ENCODE peak calls at places on chromosome 18, in ten cellular contexts. One of them, this sample, is unnamed.

GRCh38 chr18:2853173-2853925 is 6.5 kb downstream of the EMILIN2 start:
- DNase-seq in upper lobe of right lung: no peak
- DNase-seq in cardiac fibroblast: no peak
- DNase-seq in adipocyte: no peak
- DNase-seq in SK-N-MC: no peak
- DNase-seq in lower leg skin: no peak
- DNase-seq in neuronal stem cell: no peak
- DNase-seq in fibroblast of pulmonary artery: no peak
- DNase-seq in brain microvascular endothelial cell: no peak
- DNase-seq in left lung: no peak
- DNase-seq in this sample: no peak

GRCh38 chr18:54958711-54959625 is at the start of gene CCDC68:
- DNase-seq in neuronal stem cell: peak
- DNase-seq in SK-N-MC: no peak
- DNase-seq in upper lobe of right lung: peak
- DNase-seq in left lung: peak
- DNase-seq in brain microvascular endothelial cell: no peak
- DNase-seq in fibroblast of pulmonary artery: peak
- DNase-seq in lower leg skin: no peak
- DNase-seq in cardiac fibroblast: peak
- DNase-seq in adipocyte: no peak
- DNase-seq in this sample: no peak

GRCh38 chr18:9232977-9233376 is 96.4 kb downstream of the ANKRD12 start:
- DNase-seq in cardiac fibroblast: no peak
- DNase-seq in adipocyte: no peak
- DNase-seq in left lung: peak
- DNase-seq in brain microvascular endothelial cell: no peak
- DNase-seq in upper lobe of right lung: no peak
- DNase-seq in fibroblast of pulmonary artery: no peak
- DNase-seq in lower leg skin: no peak
- DNase-seq in neuronal stem cell: no peak
- DNase-seq in SK-N-MC: no peak
- DNase-seq in this sample: no peak

GRCh38 chr18:70454705-70455322 is 166.0 kb downstream of the SOCS6 start:
- DNase-seq in adipocyte: peak
- DNase-seq in left lung: no peak
- DNase-seq in neuronal stem cell: peak
- DNase-seq in upper lobe of right lung: no peak
- DNase-seq in SK-N-MC: peak
- DNase-seq in lower leg skin: peak
- DNase-seq in fibroblast of pulmonary artery: peak
- DNase-seq in cardiac fibroblast: peak
- DNase-seq in brain microvascular endothelial cell: peak
- DNase-seq in this sample: peak

GRCh38 chr18:3466051-3466450 is 16.1 kb downstream of the TGIF1 start:
- DNase-seq in adipocyte: peak
- DNase-seq in left lung: no peak
- DNase-seq in neuronal stem cell: no peak
- DNase-seq in fibroblast of pulmonary artery: peak
- DNase-seq in brain microvascular endothelial cell: peak
- DNase-seq in upper lobe of right lung: no peak
- DNase-seq in SK-N-MC: no peak
- DNase-seq in cardiac fibroblast: peak
- DNase-seq in lower leg skin: peak
- DNase-seq in this sample: no peak

GRCh38 chr18:25827961-25828561 is 262.4 kb downstream of the SS18 start:
- DNase-seq in adipocyte: peak
- DNase-seq in lower leg skin: no peak
- DNase-seq in left lung: no peak
- DNase-seq in SK-N-MC: no peak
- DNase-seq in upper lobe of right lung: no peak
- DNase-seq in fibroblast of pulmonary artery: peak
- DNase-seq in neuronal stem cell: no peak
- DNase-seq in cardiac fibroblast: no peak
- DNase-seq in brain microvascular endothelial cell: peak
- DNase-seq in this sample: no peak

GRCh38 chr18:2823966-2824365 is 22.8 kb upstream of the EMILIN2 start:
- DNase-seq in lower leg skin: no peak
- DNase-seq in fibroblast of pulmonary artery: no peak
- DNase-seq in neuronal stem cell: no peak
- DNase-seq in cardiac fibroblast: no peak
- DNase-seq in left lung: no peak
- DNase-seq in brain microvascular endothelial cell: no peak
- DNase-seq in SK-N-MC: no peak
- DNase-seq in upper lobe of right lung: no peak
- DNase-seq in adipocyte: no peak
- DNase-seq in this sample: no peak

GRCh38 chr18:39453356-39453755 is 1887.8 kb upstream of the CELF4 start:
- DNase-seq in lower leg skin: no peak
- DNase-seq in fibroblast of pulmonary artery: peak
- DNase-seq in left lung: no peak
- DNase-seq in neuronal stem cell: no peak
- DNase-seq in cardiac fibroblast: no peak
- DNase-seq in brain microvascular endothelial cell: no peak
- DNase-seq in SK-N-MC: no peak
- DNase-seq in upper lobe of right lung: no peak
- DNase-seq in adipocyte: no peak
- DNase-seq in this sample: no peak

GRCh38 chr18:74630804-74631203 is 33.1 kb downstream of the ZNF407 start:
- DNase-seq in upper lobe of right lung: no peak
- DNase-seq in neuronal stem cell: no peak
- DNase-seq in adipocyte: no peak
- DNase-seq in brain microvascular endothelial cell: no peak
- DNase-seq in lower leg skin: no peak
- DNase-seq in cardiac fibroblast: no peak
- DNase-seq in SK-N-MC: no peak
- DNase-seq in fibroblast of pulmonary artery: no peak
- DNase-seq in left lung: no peak
- DNase-seq in this sample: no peak

GRCh38 chr18:74632088-74632679 is 34.5 kb downstream of the ZNF407 start:
- DNase-seq in lower leg skin: no peak
- DNase-seq in fibroblast of pulmonary artery: no peak
- DNase-seq in upper lobe of right lung: no peak
- DNase-seq in cardiac fibroblast: no peak
- DNase-seq in brain microvascular endothelial cell: no peak
- DNase-seq in adipocyte: no peak
- DNase-seq in neuronal stem cell: no peak
- DNase-seq in left lung: peak
- DNase-seq in SK-N-MC: no peak
- DNase-seq in this sample: no peak

GRCh38 chr18:74633652-74634352 is 36.1 kb downstream of the ZNF407 start:
- DNase-seq in cardiac fibroblast: no peak
- DNase-seq in SK-N-MC: no peak
- DNase-seq in upper lobe of right lung: no peak
- DNase-seq in adipocyte: no peak
- DNase-seq in fibroblast of pulmonary artery: no peak
- DNase-seq in brain microvascular endothelial cell: no peak
- DNase-seq in lower leg skin: no peak
- DNase-seq in left lung: no peak
- DNase-seq in neuronal stem cell: no peak
- DNase-seq in this sample: no peak

GRCh38 chr18:74632856-74633255 is 35.2 kb downstream of the ZNF407 start:
- DNase-seq in brain microvascular endothelial cell: no peak
- DNase-seq in upper lobe of right lung: no peak
- DNase-seq in neuronal stem cell: no peak
- DNase-seq in left lung: no peak
- DNase-seq in adipocyte: no peak
- DNase-seq in fibroblast of pulmonary artery: no peak
- DNase-seq in lower leg skin: no peak
- DNase-seq in cardiac fibroblast: no peak
- DNase-seq in SK-N-MC: no peak
- DNase-seq in this sample: no peak

GRCh38 chr18:74631242-74632087 is 33.8 kb downstream of the ZNF407 start:
- DNase-seq in adipocyte: peak
- DNase-seq in neuronal stem cell: no peak
- DNase-seq in brain microvascular endothelial cell: peak
- DNase-seq in upper lobe of right lung: no peak
- DNase-seq in left lung: no peak
- DNase-seq in fibroblast of pulmonary artery: peak
- DNase-seq in cardiac fibroblast: peak
- DNase-seq in lower leg skin: no peak
- DNase-seq in SK-N-MC: no peak
- DNase-seq in this sample: no peak
- H3K4me3 ChIP-seq in adipocyte: no peak
- H3K4me3 ChIP-seq in neuronal stem cell: no peak
- H3K4me3 ChIP-seq in brain microvascular endothelial cell: no peak
- H3K4me3 ChIP-seq in upper lobe of right lung: no peak
- H3K4me3 ChIP-seq in left lung: no peak
- H3K4me3 ChIP-seq in fibroblast of pulmonary artery: peak
- H3K4me3 ChIP-seq in cardiac fibroblast: peak
- H3K4me3 ChIP-seq in lower leg skin: no peak
- H3K4me3 ChIP-seq in SK-N-MC: no peak
- H3K4me3 ChIP-seq in this sample: no peak

GRCh38 chr18:58896734-58897508 is 32.2 kb downstream of the ZNF532 start:
- DNase-seq in left lung: no peak
- DNase-seq in SK-N-MC: no peak
- DNase-seq in cardiac fibroblast: peak
- DNase-seq in adipocyte: peak
- DNase-seq in upper lobe of right lung: no peak
- DNase-seq in neuronal stem cell: no peak
- DNase-seq in brain microvascular endothelial cell: no peak
- DNase-seq in lower leg skin: no peak
- DNase-seq in fibroblast of pulmonary artery: no peak
- DNase-seq in this sample: no peak

GRCh38 chr18:58897994-58898393 is 33.3 kb downstream of the ZNF532 start:
- DNase-seq in lower leg skin: no peak
- DNase-seq in upper lobe of right lung: no peak
- DNase-seq in brain microvascular endothelial cell: no peak
- DNase-seq in fibroblast of pulmonary artery: no peak
- DNase-seq in left lung: no peak
- DNase-seq in cardiac fibroblast: no peak
- DNase-seq in neuronal stem cell: no peak
- DNase-seq in adipocyte: no peak
- DNase-seq in SK-N-MC: no peak
- DNase-seq in this sample: no peak

GRCh38 chr18:58900015-58900649 is 35.5 kb downstream of the ZNF532 start:
- DNase-seq in brain microvascular endothelial cell: no peak
- DNase-seq in cardiac fibroblast: peak
- DNase-seq in fibroblast of pulmonary artery: no peak
- DNase-seq in adipocyte: no peak
- DNase-seq in neuronal stem cell: no peak
- DNase-seq in lower leg skin: no peak
- DNase-seq in upper lobe of right lung: no peak
- DNase-seq in left lung: no peak
- DNase-seq in SK-N-MC: no peak
- DNase-seq in this sample: no peak

GRCh38 chr18:58896268-58896667 is 31.6 kb downstream of the ZNF532 start:
- DNase-seq in fibroblast of pulmonary artery: no peak
- DNase-seq in cardiac fibroblast: no peak
- DNase-seq in lower leg skin: no peak
- DNase-seq in brain microvascular endothelial cell: no peak
- DNase-seq in adipocyte: no peak
- DNase-seq in left lung: no peak
- DNase-seq in neuronal stem cell: no peak
- DNase-seq in upper lobe of right lung: no peak
- DNase-seq in SK-N-MC: no peak
- DNase-seq in this sample: no peak

DNA sequence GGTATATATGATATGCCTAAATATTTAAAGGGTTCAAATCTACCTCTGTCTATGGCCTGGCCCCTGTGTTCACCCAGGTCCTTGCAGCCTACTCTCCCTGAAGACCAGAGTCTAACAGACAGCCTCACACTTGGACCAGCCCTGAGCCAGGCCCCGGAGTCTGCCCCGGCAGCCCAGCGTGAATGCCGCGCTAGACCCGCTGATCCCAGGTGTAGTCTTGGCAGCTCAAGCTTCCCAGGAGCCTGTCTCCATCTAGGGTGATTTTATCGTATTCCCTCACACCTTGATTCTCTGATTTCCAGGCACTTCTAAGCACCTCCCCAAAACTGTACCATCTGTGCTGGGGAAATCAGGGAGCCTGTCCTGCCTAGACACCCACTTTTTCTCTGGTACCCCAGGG is 33.8 kb downstream of the ZNF532 start:
- DNase-seq in fibroblast of pulmonary artery: no peak
- DNase-seq in cardiac fibroblast: no peak
- DNase-seq in neuronal stem cell: no peak
- DNase-seq in upper lobe of right lung: no peak
- DNase-seq in left lung: no peak
- DNase-seq in adipocyte: no peak
- DNase-seq in lower leg skin: no peak
- DNase-seq in brain microvascular endothelial cell: no peak
- DNase-seq in SK-N-MC: no peak
- DNase-seq in this sample: no peak
- H3K4me3 ChIP-seq in fibroblast of pulmonary artery: no peak
- H3K4me3 ChIP-seq in cardiac fibroblast: no peak
- H3K4me3 ChIP-seq in neuronal stem cell: no peak
- H3K4me3 ChIP-seq in upper lobe of right lung: no peak
- H3K4me3 ChIP-seq in left lung: no peak
- H3K4me3 ChIP-seq in adipocyte: no peak
- H3K4me3 ChIP-seq in lower leg skin: no peak
- H3K4me3 ChIP-seq in brain microvascular endothelial cell: no peak
- H3K4me3 ChIP-seq in SK-N-MC: no peak
- H3K4me3 ChIP-seq in this sample: no peak

GRCh38 chr18:21739604-21740473 is 753 bp upstream of the MIB1 start:
- DNase-seq in SK-N-MC: no peak
- DNase-seq in adipocyte: no peak
- DNase-seq in cardiac fibroblast: no peak
- DNase-seq in neuronal stem cell: no peak
- DNase-seq in brain microvascular endothelial cell: no peak
- DNase-seq in left lung: no peak
- DNase-seq in upper lobe of right lung: no peak
- DNase-seq in fibroblast of pulmonary artery: peak
- DNase-seq in lower leg skin: no peak
- DNase-seq in this sample: no peak

GRCh38 chr18:21740724-21741510 is at the start of gene MIB1:
- DNase-seq in adipocyte: no peak
- DNase-seq in fibroblast of pulmonary artery: no peak
- DNase-seq in lower leg skin: peak
- DNase-seq in neuronal stem cell: peak
- DNase-seq in upper lobe of right lung: no peak
- DNase-seq in left lung: peak
- DNase-seq in brain microvascular endothelial cell: no peak
- DNase-seq in cardiac fibroblast: peak
- DNase-seq in SK-N-MC: no peak
- DNase-seq in this sample: no peak

GRCh38 chr18:21741511-21742322 is 1.1 kb downstream of the MIB1 start:
- DNase-seq in brain microvascular endothelial cell: no peak
- DNase-seq in SK-N-MC: no peak
- DNase-seq in left lung: peak
- DNase-seq in neuronal stem cell: peak
- DNase-seq in adipocyte: peak
- DNase-seq in fibroblast of pulmonary artery: peak
- DNase-seq in upper lobe of right lung: peak
- DNase-seq in cardiac fibroblast: peak
- DNase-seq in lower leg skin: peak
- DNase-seq in this sample: no peak

GRCh38 chr18:21742323-21742687 is 1.7 kb downstream of the MIB1 start:
- DNase-seq in SK-N-MC: no peak
- DNase-seq in left lung: no peak
- DNase-seq in neuronal stem cell: no peak
- DNase-seq in brain microvascular endothelial cell: no peak
- DNase-seq in lower leg skin: no peak
- DNase-seq in adipocyte: peak
- DNase-seq in fibroblast of pulmonary artery: peak
- DNase-seq in upper lobe of right lung: no peak
- DNase-seq in cardiac fibroblast: peak
- DNase-seq in this sample: no peak

DNA sequence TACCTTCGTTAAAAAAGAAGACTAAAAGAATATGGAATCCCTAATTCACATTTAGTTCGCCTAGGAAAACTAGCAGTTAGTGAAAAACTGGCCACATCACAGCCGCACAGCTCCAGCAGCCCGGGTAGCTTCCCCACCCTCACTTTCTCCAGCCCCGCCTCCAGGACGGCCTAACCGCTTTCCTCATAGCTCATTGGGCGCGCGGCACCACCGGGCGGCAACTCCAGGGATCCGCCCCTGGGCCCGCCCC is 193 bp upstream of the MIB1 start:
- DNase-seq in lower leg skin: peak
- DNase-seq in cardiac fibroblast: no peak
- DNase-seq in upper lobe of right lung: peak
- DNase-seq in fibroblast of pulmonary artery: peak
- DNase-seq in left lung: peak
- DNase-seq in SK-N-MC: peak
- DNase-seq in adipocyte: peak
- DNase-seq in neuronal stem cell: no peak
- DNase-seq in brain microvascular endothelial cell: peak
- DNase-seq in this sample: peak
- H3K4me3 ChIP-seq in lower leg skin: no peak
- H3K4me3 ChIP-seq in cardiac fibroblast: peak
- H3K4me3 ChIP-seq in upper lobe of right lung: peak
- H3K4me3 ChIP-seq in fibroblast of pulmonary artery: peak
- H3K4me3 ChIP-seq in left lung: peak
- H3K4me3 ChIP-seq in SK-N-MC: peak
- H3K4me3 ChIP-seq in adipocyte: peak
- H3K4me3 ChIP-seq in neuronal stem cell: peak
- H3K4me3 ChIP-seq in brain microvascular endothelial cell: peak
- H3K4me3 ChIP-seq in this sample: peak

GRCh38 chr18:907171-907879 is 2.7 kb downstream of the ADCYAP1 start:
- DNase-seq in neuronal stem cell: no peak
- DNase-seq in left lung: peak
- DNase-seq in upper lobe of right lung: peak
- DNase-seq in brain microvascular endothelial cell: no peak
- DNase-seq in cardiac fibroblast: no peak
- DNase-seq in SK-N-MC: no peak
- DNase-seq in fibroblast of pulmonary artery: no peak
- DNase-seq in lower leg skin: no peak
- DNase-seq in adipocyte: no peak
- DNase-seq in this sample: no peak
- H3K4me3 ChIP-seq in neuronal stem cell: peak
- H3K4me3 ChIP-seq in left lung: peak
- H3K4me3 ChIP-seq in upper lobe of right lung: peak
- H3K4me3 ChIP-seq in brain microvascular endothelial cell: no peak
- H3K4me3 ChIP-seq in cardiac fibroblast: peak
- H3K4me3 ChIP-seq in SK-N-MC: no peak
- H3K4me3 ChIP-seq in fibroblast of pulmonary artery: peak
- H3K4me3 ChIP-seq in lower leg skin: peak
- H3K4me3 ChIP-seq in adipocyte: peak
- H3K4me3 ChIP-seq in this sample: no peak